ENCODE peak calls at places on chromosomes 3 and 15, in eight cellular contexts. T is SK-N-SH, C is stomach, Q is sigmoid colon, O is GM23338, J is spleen, B is GM12892, V is suprapubic skin. X is an unnamed sample.

GRCh38 chr3:9782777-9783176 is 9.5 kb downstream of the TADA3 start:
- DNase-seq in T (no peak), C (no peak), Q (no peak), O (peak), J (no peak), B (no peak), V (no peak), X (no peak)

GRCh38 chr3:115330406-115330805 is 183.3 kb upstream of the ZBTB20 start:
- DNase-seq in T (no peak), C (no peak), Q (no peak), O (no peak), J (no peak), B (no peak), V (no peak), X (no peak)

GRCh38 chr3:126390751-126391150 is 4.0 kb upstream of the CFAP100 start:
- DNase-seq in T (no peak), C (peak), Q (peak), O (no peak), J (no peak), B (no peak), V (no peak), X (no peak)

GRCh38 chr15:65365229-65365628 is 12.6 kb downstream of the IGDCC3 start:
- DNase-seq in T (no peak), C (no peak), Q (peak), O (peak), J (peak), B (no peak), V (no peak), X (no peak)

GRCh38 chr3:104519968-104520655 is 846.6 kb upstream of the ALCAM start:
- DNase-seq in T (no peak), C (no peak), Q (no peak), O (peak), J (no peak), B (no peak), V (no peak), X (no peak)

GRCh38 chr15:93063796-93064690 is 25.0 kb downstream of the RGMA start:
- DNase-seq in T (no peak), C (no peak), Q (no peak), O (no peak), J (peak), B (no peak), V (peak), X (peak)

GRCh38 chr15:62758952-62759349 is 283.6 kb upstream of the TPM1 start:
- DNase-seq in T (no peak), C (no peak), Q (no peak), O (no peak), J (no peak), B (no peak), V (no peak), X (no peak)

GRCh38 chr3:146469206-146470017 is at the start of gene PLSCR2:
- DNase-seq in T (peak), C (peak), Q (peak), O (peak), J (peak), B (peak), V (peak), X (peak)

GRCh38 chr3:114241259-114241658 is 3.9 kb upstream of the ZNF80 start:
- DNase-seq in T (no peak), C (no peak), Q (no peak), O (no peak), J (no peak), B (no peak), V (no peak), X (no peak)

GRCh38 chr3:113746955-113747718 is at the start of gene ATP6V1A:
- DNase-seq in T (peak), C (peak), Q (peak), O (peak), J (peak), B (peak), V (peak), X (peak)

GRCh38 chr15:66714543-66714981 is 12.5 kb downstream of the SMAD6 start:
- DNase-seq in T (no peak), C (no peak), Q (no peak), O (no peak), J (no peak), B (no peak), V (no peak), X (no peak)

GRCh38 chr15:101368868-101369642 is 74.0 kb upstream of the SNRPA1 start:
- DNase-seq in T (no peak), C (no peak), Q (no peak), O (no peak), J (no peak), B (no peak), V (peak), X (no peak)

GRCh38 chr3:113660901-113661300 is 35.5 kb downstream of the USF3 start:
- DNase-seq in T (no peak), C (no peak), Q (peak), O (no peak), J (no peak), B (no peak), V (no peak), X (no peak)

GRCh38 chr3:186592682-186593081 is 20.2 kb upstream of the AHSG start:
- DNase-seq in T (no peak), C (no peak), Q (no peak), O (no peak), J (no peak), B (no peak), V (no peak), X (no peak)

GRCh38 chr3:10469406-10470119 is 35.8 kb downstream of the ATP2B2 start:
- DNase-seq in T (peak), C (no peak), Q (no peak), O (no peak), J (peak), B (no peak), V (no peak), X (no peak)

GRCh38 chr3:4665197-4665596 is 172.0 kb downstream of the ITPR1 start:
- DNase-seq in T (no peak), C (no peak), Q (no peak), O (no peak), J (no peak), B (no peak), V (no peak), X (no peak)

GRCh38 chr3:30544811-30545210 is 61.6 kb upstream of the TGFBR2 start:
- DNase-seq in T (no peak), C (no peak), Q (peak), O (no peak), J (no peak), B (no peak), V (peak), X (no peak)

GRCh38 chr3:13783556-13783955 is 96.3 kb downstream of the WNT7A start:
- DNase-seq in T (no peak), C (no peak), Q (no peak), O (no peak), J (no peak), B (no peak), V (no peak), X (no peak)

GRCh38 chr3:38565339-38566214 is 69.4 kb downstream of the EXOG start:
- DNase-seq in T (no peak), C (no peak), Q (peak), O (no peak), J (peak), B (no peak), V (peak), X (no peak)

GRCh38 chr3:85726241-85726640 is 767.5 kb downstream of the CADM2 start:
- DNase-seq in T (no peak), C (no peak), Q (no peak), O (no peak), J (no peak), B (no peak), V (no peak), X (no peak)

GRCh38 chr15:71599404-71600225 is 210.7 kb upstream of the NR2E3 start:
- DNase-seq in T (no peak), C (peak), Q (no peak), O (no peak), J (no peak), B (no peak), V (no peak), X (no peak)

GRCh38 chr3:129727707-129728106 is 121.2 kb upstream of the PLXND1 start:
- DNase-seq in T (no peak), C (no peak), Q (no peak), O (no peak), J (no peak), B (no peak), V (no peak), X (no peak)

GRCh38 chr3:121592856-121593702 is at the start of gene FBXO40:
- DNase-seq in T (no peak), C (no peak), Q (no peak), O (peak), J (no peak), B (no peak), V (no peak), X (peak)

GRCh38 chr3:12363397-12364195 is 74.7 kb downstream of the PPARG start:
- DNase-seq in T (no peak), C (no peak), Q (no peak), O (no peak), J (no peak), B (no peak), V (no peak), X (no peak)

GRCh38 chr3:182738583-182739514 is 54.5 kb upstream of the ATP11B start:
- DNase-seq in T (no peak), C (peak), Q (no peak), O (peak), J (no peak), B (no peak), V (no peak), X (peak)

GRCh38 chr3:153285982-153286381 is 124.0 kb downstream of the RAP2B start:
- DNase-seq in T (no peak), C (no peak), Q (no peak), O (no peak), J (no peak), B (no peak), V (no peak), X (no peak)

GRCh38 chr15:48413304-48413703 is 82.1 kb downstream of the DUT start:
- DNase-seq in T (no peak), C (no peak), Q (no peak), O (no peak), J (no peak), B (no peak), V (no peak), X (no peak)

GRCh38 chr15:24269923-24270322 is 405.7 kb upstream of the NPAP1 start:
- DNase-seq in T (no peak), C (no peak), Q (no peak), O (no peak), J (no peak), B (no peak), V (no peak), X (peak)

GRCh38 chr3:66115858-66116654 is 77.3 kb upstream of the MAGI1 start:
- DNase-seq in T (peak), C (peak), Q (peak), O (peak), J (no peak), B (no peak), V (peak), X (peak)

GRCh38 chr15:67783303-67783702 is 42.0 kb upstream of the SKOR1 start:
- DNase-seq in T (no peak), C (no peak), Q (no peak), O (no peak), J (no peak), B (no peak), V (no peak), X (no peak)

GRCh38 chr15:42456539-42456938 is 34.4 kb downstream of the ZNF106 start:
- DNase-seq in T (no peak), C (no peak), Q (no peak), O (no peak), J (no peak), B (no peak), V (no peak), X (no peak)

GRCh38 chr3:93979850-93980677 is at the start of gene ARL13B:
- DNase-seq in T (peak), C (peak), Q (peak), O (peak), J (peak), B (peak), V (peak), X (peak)

GRCh38 chr3:118991775-118992174 is 42.9 kb downstream of the IGSF11 start:
- DNase-seq in T (no peak), C (peak), Q (no peak), O (no peak), J (no peak), B (no peak), V (no peak), X (no peak)
- TF ChIP-seq POLR2AphosphoS5 in T (no peak), C (no peak), Q (peak), O (no peak), J (no peak), B (no peak), V (no peak), X (no peak)

GRCh38 chr3:159401069-159401468 is 587.6 kb upstream of the IL12A start:
- DNase-seq in T (no peak), C (no peak), Q (no peak), O (no peak), J (no peak), B (no peak), V (no peak), X (no peak)
- TF ChIP-seq POLR2AphosphoS5 in T (no peak), C (no peak), Q (no peak), O (no peak), J (no peak), B (no peak), V (no peak), X (no peak)

DNA sequence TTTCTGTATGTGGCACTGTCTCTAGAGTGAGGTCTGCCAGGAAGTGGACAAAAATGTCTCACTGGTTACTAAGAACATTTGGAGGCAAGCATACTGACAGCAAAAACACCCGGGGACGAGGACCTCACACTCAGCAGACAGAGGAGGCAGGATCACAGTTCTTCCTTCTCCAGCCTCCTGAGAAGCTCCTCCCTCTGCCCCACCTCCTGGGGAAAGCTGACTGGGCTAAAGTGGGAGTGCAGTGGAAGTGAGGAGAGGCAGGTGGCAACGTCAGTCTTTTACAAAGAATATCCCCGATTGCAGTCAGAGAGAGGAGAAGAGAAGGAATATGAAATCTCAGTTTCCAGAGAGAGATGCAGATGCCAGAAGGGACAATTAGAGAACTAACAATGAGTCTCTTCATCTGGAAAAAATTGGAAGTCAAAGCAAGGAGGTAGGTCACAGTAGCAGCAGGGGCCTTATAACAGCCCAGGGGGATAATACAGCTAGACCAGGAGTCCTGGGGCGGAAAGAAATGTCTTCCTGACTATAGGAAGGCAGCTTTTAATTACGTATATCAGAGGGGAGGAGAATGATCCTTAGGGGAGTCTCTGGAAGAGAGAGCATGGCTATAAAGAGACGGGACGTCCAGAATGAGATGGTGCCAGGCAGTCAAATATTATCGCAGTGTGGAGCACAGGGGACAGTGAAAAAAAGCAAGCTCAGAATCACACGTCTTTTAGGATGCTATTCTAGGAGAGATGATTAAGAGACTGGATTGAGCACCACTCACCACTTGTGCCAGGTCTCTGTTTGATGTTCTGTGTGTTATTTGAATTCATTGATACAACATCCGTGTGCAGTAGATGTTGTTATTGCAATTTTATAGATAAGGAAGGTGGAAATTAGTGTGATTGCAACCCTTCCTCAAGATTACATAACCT is 47.2 kb downstream of the LEO1 start:
- DNase-seq in T (no peak), C (peak), Q (no peak), O (peak), J (no peak), B (no peak), V (no peak), X (no peak)
- TF ChIP-seq POLR2AphosphoS5 in T (no peak), C (no peak), Q (no peak), O (no peak), J (no peak), B (no peak), V (no peak), X (no peak)

DNA sequence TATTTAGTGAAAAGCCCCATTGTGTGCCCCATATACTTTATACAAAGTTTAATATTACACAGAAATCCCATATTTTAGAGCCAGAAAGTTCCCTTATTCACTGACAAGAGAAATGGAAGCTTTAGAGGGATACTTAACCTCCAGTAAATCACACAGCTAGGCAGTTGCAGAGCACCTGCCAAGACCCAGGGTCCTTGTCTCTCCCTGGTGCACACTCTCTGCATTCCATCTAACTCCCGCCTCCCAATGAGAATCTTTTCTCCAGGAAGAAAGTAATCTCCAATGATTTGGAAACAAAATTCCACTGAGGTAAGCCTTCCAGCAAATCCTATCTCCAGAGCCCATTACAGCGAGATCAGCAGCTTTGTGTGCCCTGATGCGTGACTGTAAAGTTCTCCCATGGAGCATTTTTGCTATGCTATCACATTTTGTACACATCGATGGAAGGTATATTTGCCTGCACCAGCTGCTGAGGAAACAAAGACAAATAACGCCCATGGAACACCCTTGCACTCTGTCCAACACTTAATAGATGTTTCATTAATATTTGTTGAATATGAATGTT is 41.4 kb downstream of the ULK4 start:
- DNase-seq in T (no peak), C (no peak), Q (no peak), O (no peak), J (no peak), B (no peak), V (no peak), X (no peak)
- TF ChIP-seq POLR2AphosphoS5 in T (no peak), C (no peak), Q (no peak), O (no peak), J (no peak), B (no peak), V (no peak), X (no peak)

GRCh38 chr3:143848707-143849106 is 439 bp upstream of the SLC9A9 start:
- DNase-seq in T (no peak), C (no peak), Q (no peak), O (no peak), J (no peak), B (no peak), V (no peak), X (no peak)

GRCh38 chr3:143850877-143851276 is 2.6 kb upstream of the SLC9A9 start:
- DNase-seq in T (no peak), C (no peak), Q (no peak), O (no peak), J (no peak), B (no peak), V (no peak), X (no peak)

GRCh38 chr3:143851331-143852017 is 3.2 kb upstream of the SLC9A9 start:
- DNase-seq in T (no peak), C (no peak), Q (no peak), O (peak), J (no peak), B (no peak), V (no peak), X (no peak)

GRCh38 chr3:143847787-143848631 is at the start of gene SLC9A9:
- DNase-seq in T (no peak), C (peak), Q (no peak), O (peak), J (peak), B (no peak), V (peak), X (peak)

GRCh38 chr3:143849854-143850549 is 1.7 kb upstream of the SLC9A9 start:
- DNase-seq in T (no peak), C (no peak), Q (no peak), O (no peak), J (no peak), B (no peak), V (no peak), X (no peak)
- TF ChIP-seq POLR2AphosphoS5 in T (no peak), C (peak), Q (no peak), O (no peak), J (no peak), B (no peak), V (no peak), X (no peak)

DNA sequence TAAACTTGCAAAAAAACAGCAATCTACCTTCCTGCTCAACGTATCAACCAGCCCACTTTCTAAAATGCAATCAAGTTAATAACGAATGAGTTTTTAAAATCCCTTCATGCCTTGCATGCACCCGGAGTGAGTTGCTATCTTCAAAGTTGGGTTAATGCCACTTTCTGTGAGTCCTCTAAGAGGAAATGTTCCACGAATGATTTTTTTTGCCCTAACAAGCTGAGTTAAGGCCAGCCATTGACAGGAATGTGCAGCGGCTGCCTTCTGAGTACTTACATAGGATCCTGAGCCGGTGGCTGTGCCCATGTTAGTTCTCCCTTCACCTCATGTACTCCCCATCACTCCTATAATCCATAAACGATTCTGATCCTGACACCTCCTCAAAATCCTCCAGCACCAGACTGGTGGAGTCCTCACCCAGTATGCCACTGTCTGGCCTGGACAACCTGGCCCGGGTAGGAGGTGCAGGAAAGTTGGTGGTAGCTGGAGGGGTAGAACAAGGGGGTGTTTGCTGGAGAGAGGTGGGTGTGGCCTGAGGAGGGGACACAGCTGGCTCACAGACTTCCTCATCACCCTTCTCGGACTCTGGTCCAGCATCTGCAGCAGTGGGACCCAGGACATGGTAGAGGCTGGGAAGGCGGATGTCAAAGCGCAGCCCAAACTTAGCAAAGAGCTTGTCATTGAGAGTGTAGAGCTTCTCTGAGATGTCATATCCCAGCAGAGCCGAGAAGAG is 12.4 kb downstream of the POPDC2 start:
- DNase-seq in T (no peak), C (no peak), Q (no peak), O (no peak), J (no peak), B (no peak), V (no peak), X (no peak)
- TF ChIP-seq POLR2AphosphoS5 in T (no peak), C (no peak), Q (no peak), O (no peak), J (no peak), B (no peak), V (no peak), X (no peak)

GRCh38 chr15:85974348-85974705 is 105.3 kb upstream of the AGBL1 start:
- DNase-seq in T (no peak), C (no peak), Q (no peak), O (no peak), J (no peak), B (no peak), V (no peak), X (no peak)

GRCh38 chr15:85972805-85973540 is 106.7 kb upstream of the AGBL1 start:
- DNase-seq in T (no peak), C (no peak), Q (no peak), O (no peak), J (no peak), B (no peak), V (no peak), X (no peak)

GRCh38 chr15:85976102-85976501 is 103.6 kb upstream of the AGBL1 start:
- DNase-seq in T (no peak), C (no peak), Q (no peak), O (no peak), J (no peak), B (no peak), V (no peak), X (no peak)

GRCh38 chr15:85974742-85975141 is 104.9 kb upstream of the AGBL1 start:
- DNase-seq in T (no peak), C (no peak), Q (no peak), O (no peak), J (no peak), B (no peak), V (no peak), X (no peak)

GRCh38 chr15:85973584-85974347 is 105.9 kb upstream of the AGBL1 start:
- DNase-seq in T (no peak), C (no peak), Q (no peak), O (peak), J (no peak), B (no peak), V (no peak), X (no peak)
- TF ChIP-seq POLR2AphosphoS5 in T (no peak), C (no peak), Q (no peak), O (no peak), J (no peak), B (no peak), V (no peak), X (no peak)

X was measured in upper lobe of left lung.